ENCODE peak calls at places on chromosome 21, in seven cellular contexts. E is lower lobe of right lung, L is upper lobe of right lung, V is pancreas, G is body of pancreas, D is PC-9, W is mesenchymal stem cell. S is an unnamed sample.

GRCh38 chr21:42646836-42647235 is 6.6 kb upstream of the PDE9A start:
- DNase-seq in L (peak; percentile 46), V (no peak), W (no peak), E (no peak), D (no peak), G (no peak), S (no peak)

GRCh38 chr21:45209046-45209445 is 78.6 kb downstream of the POFUT2 start:
- DNase-seq in V (no peak), W (peak; percentile 88), D (no peak), E (no peak), L (no peak), G (no peak), S (peak; percentile 59)

GRCh38 chr21:44816761-44817505 is 929 bp downstream of the SUMO3 start:
- DNase-seq in E (no peak), L (no peak), V (peak; percentile 38), W (no peak), D (no peak), G (no peak), S (no peak)

GRCh38 chr21:42533306-42533962 is 19.8 kb downstream of the SLC37A1 start:
- DNase-seq in E (no peak), G (no peak), V (no peak), W (no peak), L (no peak), D (no peak), S (no peak)

GRCh38 chr21:42030311-42030710 is 20.2 kb upstream of the ZBTB21 start:
- DNase-seq in W (no peak), V (no peak), E (no peak), L (no peak), D (no peak), G (no peak), S (no peak)

GRCh38 chr21:15631342-15631741 is 98.4 kb upstream of the USP25 start:
- DNase-seq in E (no peak), D (no peak), W (peak; percentile 75), V (no peak), L (no peak), G (no peak), S (peak; percentile 66)

GRCh38 chr21:20031807-20032206 is 966.4 kb upstream of the NCAM2 start:
- DNase-seq in V (no peak), D (no peak), L (no peak), G (no peak), W (no peak), E (no peak), S (no peak)

GRCh38 chr21:25934771-25935224 is 200.0 kb downstream of the GABPA start:
- DNase-seq in E (peak; percentile 58), L (peak; percentile 64), G (peak; percentile 81), W (peak; percentile 98), D (peak; percentile 89), V (peak; percentile 62), S (no peak)

GRCh38 chr21:26471116-26471505 is 102.0 kb downstream of the CYYR1 start:
- DNase-seq in G (no peak), L (no peak), D (no peak), E (no peak), W (no peak), V (no peak), S (no peak)

GRCh38 chr21:17491716-17492414 is 21.0 kb upstream of the CXADR start:
- DNase-seq in V (peak; percentile 42), E (no peak), D (peak; percentile 81), W (peak; percentile 94), L (no peak), G (no peak), S (no peak)

GRCh38 chr21:27134513-27134912 is 167.6 kb upstream of the ADAMTS5 start:
- DNase-seq in L (no peak), G (peak; percentile 7), W (peak; percentile 4), V (no peak), E (no peak), D (no peak), S (peak; percentile 23)

GRCh38 chr21:28899744-28900143 is 92.9 kb downstream of the LTN1 start:
- DNase-seq in E (no peak), V (no peak), W (peak; percentile 19), L (no peak), G (no peak), D (no peak), S (no peak)

GRCh38 chr21:15775291-15775690 is 45.5 kb downstream of the USP25 start:
- DNase-seq in G (no peak), E (no peak), W (peak; percentile 61), D (no peak), V (no peak), L (no peak), S (no peak)

GRCh38 chr21:45076245-45076661 is 1.9 kb downstream of the ADARB1 start:
- DNase-seq in D (no peak), G (no peak), V (no peak), L (no peak), W (peak; percentile 31), E (no peak), S (no peak)

GRCh38 chr21:15874610-15875009 is 144.8 kb downstream of the USP25 start:
- DNase-seq in E (no peak), V (no peak), L (no peak), D (peak; percentile 42), W (peak; percentile 41), G (no peak), S (no peak)

GRCh38 chr21:26070822-26071425 is 99.6 kb downstream of the APP start:
- DNase-seq in D (no peak), W (peak; percentile 85), V (peak; percentile 17), E (peak; percentile 64), G (no peak), L (no peak), S (peak; percentile 71)

GRCh38 chr21:42724226-42724920 is 71.0 kb downstream of the PDE9A start:
- DNase-seq in W (peak; percentile 95), V (no peak), D (peak; percentile 95), G (no peak), E (no peak), L (no peak), S (no peak)

GRCh38 chr21:29449306-29449940 is 150.7 kb downstream of the BACH1 start:
- DNase-seq in G (no peak), V (no peak), W (no peak), E (no peak), L (no peak), D (no peak), S (no peak)

GRCh38 chr21:42521384-42521783 is 7.7 kb downstream of the SLC37A1 start:
- DNase-seq in E (no peak), D (no peak), L (no peak), G (no peak), V (no peak), W (no peak), S (no peak)

GRCh38 chr21:45004059-45004422 is 64.2 kb downstream of the SLX9 start:
- DNase-seq in G (peak; percentile 2), L (peak; percentile 53), V (no peak), E (peak; percentile 27), D (no peak), W (no peak), S (no peak)

GRCh38 chr21:17045214-17045835 is 467.5 kb upstream of the CXADR start:
- DNase-seq in E (no peak), L (no peak), V (no peak), G (no peak), D (no peak), W (peak; percentile 11), S (peak; percentile 48)

GRCh38 chr21:17769049-17769845 is 49.9 kb downstream of the C21orf91 start:
- DNase-seq in W (no peak), V (no peak), E (no peak), D (peak; percentile 35), L (no peak), G (no peak), S (no peak)

GRCh38 chr21:24014381-24014780 is 1592.9 kb downstream of the MRPL39 start:
- DNase-seq in W (no peak), V (no peak), E (no peak), G (no peak), D (no peak), L (no peak), S (no peak)

DNA sequence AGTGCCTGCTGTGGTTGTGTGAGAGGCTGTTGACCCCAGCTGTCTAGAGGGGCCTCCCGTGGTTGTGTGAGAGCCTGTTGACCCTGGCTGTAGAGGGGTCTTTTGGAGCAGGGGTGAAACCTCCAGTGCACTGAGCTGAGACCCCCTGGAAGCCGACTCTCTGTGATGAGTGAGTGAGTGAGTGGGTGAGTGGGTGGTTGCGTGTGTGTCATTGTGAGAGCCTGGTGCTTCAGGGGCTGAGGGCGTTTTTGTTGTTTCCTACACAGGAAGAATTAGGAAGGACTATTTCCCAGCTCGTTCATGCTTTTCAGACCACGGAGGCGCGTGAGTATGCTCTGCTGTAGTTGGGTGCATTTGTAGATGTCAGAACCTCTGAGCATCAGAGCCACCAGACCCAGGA is 3.0 kb downstream of the RRP1 start:
- DNase-seq in E (no peak), G (no peak), D (no peak), V (no peak), W (no peak), L (no peak), S (no peak)
- H3K36me3 ChIP-seq in E (peaks cover 63% of the 10 kb centered on the region), G (peaks cover 9% of the 10 kb centered on the region), D (peaks cover 8% of the 10 kb centered on the region), V (peaks cover 30% of the 10 kb centered on the region), W (peaks cover 61% of the 10 kb centered on the region), L (peaks cover 59% of the 10 kb centered on the region), S (peaks cover 31% of the 10 kb centered on the region)

GRCh38 chr21:34613679-34614442 is 1.1 kb downstream of the RCAN1 start:
- DNase-seq in V (no peak), E (no peak), W (peak; percentile 36), D (no peak), G (peak; percentile 31), L (no peak), S (peak; percentile 13)
- H3K27ac ChIP-seq in V (no peak overlapping the region), E (peak overlapping the region; percentile 88), W (no peak overlapping the region), D (no peak overlapping the region), G (peak overlapping the region; percentile 86), L (peak overlapping the region; percentile 81), S (peak overlapping the region; percentile 66)

GRCh38 chr21:33734326-33734725 is 92.0 kb downstream of the ITSN1 start:
- DNase-seq in W (peak; percentile 20), E (no peak), L (no peak), V (no peak), G (no peak), D (no peak), S (no peak)
- H3K36me3 ChIP-seq in W (peaks cover 21% of the 10 kb centered on the region), E (no peaks in the 10 kb centered on the region), L (peaks cover 10% of the 10 kb centered on the region), V (no peaks in the 10 kb centered on the region), G (no peaks in the 10 kb centered on the region), D (no peaks in the 10 kb centered on the region), S (no peaks in the 10 kb centered on the region)

GRCh38 chr21:35561076-35561475 is 499.2 kb downstream of the SETD4 start:
- DNase-seq in W (no peak), V (no peak), G (no peak), E (no peak), L (no peak), D (no peak), S (no peak)

GRCh38 chr21:35563885-35564451 is 496.4 kb downstream of the SETD4 start:
- DNase-seq in D (no peak), V (peak; percentile 37), G (peak; percentile 29), W (peak; percentile 95), L (no peak), E (no peak), S (no peak)

GRCh38 chr21:35562876-35563275 is 497.4 kb downstream of the SETD4 start:
- DNase-seq in L (no peak), E (no peak), V (no peak), W (peak; percentile 55), D (no peak), G (no peak), S (no peak)

GRCh38 chr21:35566874-35567273 is 493.5 kb downstream of the SETD4 start:
- DNase-seq in G (no peak), D (no peak), L (no peak), E (no peak), W (no peak), V (no peak), S (no peak)

DNA sequence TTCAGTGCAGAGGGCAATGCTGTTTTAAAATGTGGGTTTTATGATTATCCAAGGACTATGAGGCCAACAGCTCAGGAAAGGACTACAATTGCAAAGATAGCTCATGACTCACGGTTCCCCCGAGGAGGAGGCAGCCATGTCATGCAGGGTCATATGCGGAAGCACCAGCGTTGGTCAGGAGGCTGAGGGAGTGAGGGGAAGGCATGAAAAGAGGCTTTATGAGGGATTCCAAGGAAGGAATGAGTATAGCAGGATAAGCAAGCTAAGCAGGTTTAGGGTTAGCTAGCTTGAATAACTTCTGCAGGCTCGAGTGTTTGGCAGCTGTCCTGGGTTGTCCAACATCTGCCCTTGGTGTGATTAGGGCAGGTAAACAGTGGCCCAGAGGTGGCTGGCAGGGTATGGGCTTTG is 495.1 kb downstream of the SETD4 start:
- DNase-seq in E (no peak), G (no peak), L (no peak), D (peak; percentile 92), V (peak; percentile 47), W (peak; percentile 92), S (no peak)
- H3K27ac ChIP-seq in E (no peak overlapping the region), G (peak overlapping the region; percentile 41), L (no peak overlapping the region), D (peak overlapping the region; percentile 51), V (no peak overlapping the region), W (peak overlapping the region; percentile 24), S (no peak overlapping the region)

S was measured in cardiac muscle cell.